ENCODE peak calls at places on chromosomes 5 and 9, in nine cellular contexts. R, N, B, P, H, X, L, D and Z are unnamed samples.

GRCh38 chr5:117379521-117379920 is 804.9 kb upstream of the SEMA6A start:
- DNase-seq in B (no peak), L (no peak), P (no peak), N (no peak), H (no peak), R (no peak), X (no peak), D (no peak), Z (no peak)

GRCh38 chr5:54589786-54590185 is 72.2 kb downstream of the SNX18 start:
- DNase-seq in D (no peak), H (no peak), R (no peak), P (no peak), B (peak), L (no peak), X (no peak), N (no peak), Z (no peak)

GRCh38 chr5:131475416-131476045 is 159.5 kb downstream of the RAPGEF6 start:
- DNase-seq in X (no peak), D (no peak), P (no peak), H (no peak), N (peak), L (no peak), B (no peak), R (no peak), Z (no peak)

GRCh38 chr9:71909887-71910601 is 949 bp downstream of the ABHD17B start:
- DNase-seq in L (peak), D (peak), B (peak), P (peak), H (peak), N (peak), R (peak), X (peak), Z (peak)

GRCh38 chr9:21777701-21778100 is 24.7 kb upstream of the MTAP start:
- DNase-seq in P (no peak), L (no peak), B (peak), R (no peak), N (peak), D (no peak), H (no peak), X (no peak), Z (no peak)

GRCh38 chr9:134735441-134736175 is 94.0 kb downstream of the COL5A1 start:
- DNase-seq in H (peak), X (peak), P (peak), R (peak), N (no peak), B (no peak), L (peak), D (no peak), Z (no peak)

GRCh38 chr9:306907-307306 is 92.2 kb downstream of the DOCK8 start:
- DNase-seq in B (peak), N (no peak), X (no peak), D (no peak), L (no peak), R (peak), H (no peak), P (peak), Z (no peak)

GRCh38 chr9:5643005-5643624 is 14.2 kb downstream of the RIC1 start:
- DNase-seq in B (no peak), D (no peak), R (no peak), X (no peak), L (no peak), N (peak), P (no peak), H (no peak), Z (no peak)

GRCh38 chr9:111896942-111897830 is 572 bp downstream of the UGCG start:
- DNase-seq in R (no peak), L (peak), X (peak), B (no peak), N (no peak), P (no peak), H (peak), D (peak), Z (peak)

GRCh38 chr5:173248481-173248880 is 13.5 kb upstream of the NKX2-5 start:
- DNase-seq in N (no peak), P (no peak), R (no peak), H (no peak), L (no peak), X (no peak), B (no peak), D (no peak), Z (no peak)

GRCh38 chr5:173245319-173246134 is 10.5 kb upstream of the NKX2-5 start:
- DNase-seq in L (peak), N (no peak), X (no peak), R (no peak), P (peak), D (peak), H (no peak), B (peak), Z (no peak)

GRCh38 chr5:173246135-173246495 is 11.1 kb upstream of the NKX2-5 start:
- DNase-seq in R (no peak), B (no peak), D (peak), P (no peak), H (no peak), N (no peak), L (no peak), X (no peak), Z (no peak)

GRCh38 chr5:173247504-173247903 is 12.5 kb upstream of the NKX2-5 start:
- DNase-seq in D (peak), B (no peak), P (no peak), N (no peak), H (no peak), L (no peak), R (no peak), X (no peak), Z (no peak)

GRCh38 chr5:173247050-173247449 is 12.0 kb upstream of the NKX2-5 start:
- DNase-seq in X (no peak), N (no peak), B (no peak), R (no peak), H (no peak), P (no peak), L (no peak), D (no peak), Z (no peak)
- H3K27ac ChIP-seq in X (no peak), N (no peak), B (no peak), R (no peak), H (no peak), P (no peak), L (peak), D (no peak), Z (no peak)

GRCh38 chr5:169721771-169722170 is 84.7 kb downstream of the DOCK2 start:
- DNase-seq in N (no peak), X (no peak), B (no peak), R (no peak), P (no peak), H (no peak), D (no peak), L (no peak), Z (no peak)

GRCh38 chr5:169728418-169728817 is 91.3 kb downstream of the DOCK2 start:
- DNase-seq in R (no peak), H (peak), B (no peak), P (no peak), N (no peak), L (no peak), X (no peak), D (no peak), Z (no peak)

GRCh38 chr5:169723103-169723831 is 86.2 kb downstream of the DOCK2 start:
- DNase-seq in L (no peak), R (no peak), N (no peak), H (no peak), P (no peak), X (no peak), B (no peak), D (no peak), Z (no peak)

GRCh38 chr5:169719360-169720314 is 82.6 kb downstream of the DOCK2 start:
- DNase-seq in P (no peak), B (no peak), N (no peak), X (no peak), D (no peak), H (no peak), L (no peak), R (no peak), Z (no peak)

DNA sequence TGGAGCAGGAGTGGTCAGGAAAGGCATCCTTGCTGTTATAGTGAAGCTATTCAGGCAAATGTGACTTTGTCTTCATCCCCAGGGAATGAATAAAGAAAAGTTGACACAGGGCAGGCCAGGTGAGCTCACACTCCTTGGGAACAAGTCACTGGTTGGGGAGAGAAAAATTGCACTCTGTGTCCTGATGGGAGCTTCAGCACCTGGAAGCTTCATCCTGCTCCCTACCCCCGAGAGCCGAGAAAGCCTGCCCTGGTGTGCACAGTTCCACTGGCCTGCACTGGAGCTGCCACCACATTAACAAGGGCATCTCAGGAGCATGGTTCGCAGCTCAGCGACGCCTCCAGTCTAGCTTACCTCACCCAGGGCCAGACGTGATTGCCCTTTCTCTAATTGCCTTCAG is 87.2 kb downstream of the DOCK2 start:
- DNase-seq in R (no peak), D (no peak), X (no peak), H (no peak), P (no peak), L (no peak), N (no peak), B (no peak), Z (no peak)
- H3K27ac ChIP-seq in R (no peak), D (no peak), X (no peak), H (no peak), P (no peak), L (no peak), N (no peak), B (no peak), Z (no peak)

DNA sequence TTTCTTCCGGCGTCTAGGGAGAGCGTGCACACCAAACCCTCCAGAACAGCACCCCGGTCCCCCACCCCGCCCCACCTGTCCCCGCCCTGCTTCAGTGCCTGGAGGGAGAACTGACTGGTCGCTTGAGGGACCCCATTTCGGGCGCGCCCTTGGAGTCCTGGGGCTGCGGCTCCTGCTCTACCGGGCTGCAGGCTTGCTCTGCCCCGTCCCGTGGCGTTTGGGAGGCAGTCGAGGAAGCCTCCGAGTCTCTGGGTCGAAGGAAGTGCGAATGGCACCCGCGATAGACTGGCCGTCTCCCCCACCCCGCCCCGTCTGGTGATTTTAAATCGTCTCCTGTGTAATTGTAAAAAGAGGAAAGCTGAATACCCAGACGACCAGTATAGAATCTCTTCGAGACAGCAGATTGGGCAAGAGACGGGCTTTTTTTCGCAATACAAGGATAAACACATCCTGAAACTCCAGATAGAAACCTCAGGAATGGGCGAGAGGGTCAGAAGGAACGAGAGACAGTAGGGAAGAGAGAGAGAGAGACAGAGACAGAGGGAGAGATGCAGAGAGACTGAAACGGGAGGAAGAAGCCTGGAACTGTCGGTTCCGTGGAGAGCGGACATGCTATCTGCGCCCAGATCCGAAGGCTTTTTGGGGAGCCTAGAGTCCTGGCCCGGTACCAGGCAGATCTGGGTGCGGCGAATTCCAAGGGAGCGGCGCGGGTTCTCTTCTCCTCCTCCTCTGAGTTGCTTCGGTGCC is 9.9 kb downstream of the PRDM6 start:
- DNase-seq in R (no peak), P (peak), N (no peak), B (peak), X (peak), D (no peak), L (no peak), H (peak), Z (peak)
- H3K27ac ChIP-seq in R (no peak), P (no peak), N (no peak), B (no peak), X (no peak), D (no peak), L (no peak), H (peak), Z (no peak)

GRCh38 chr5:150177721-150178120 is 11.1 kb downstream of the CDX1 start:
- DNase-seq in X (no peak), D (no peak), H (no peak), R (no peak), N (no peak), P (no peak), B (no peak), L (no peak), Z (no peak)
- H3K27ac ChIP-seq in X (no peak), D (no peak), H (no peak), R (no peak), N (no peak), P (no peak), B (no peak), L (no peak), Z (no peak)

DNA sequence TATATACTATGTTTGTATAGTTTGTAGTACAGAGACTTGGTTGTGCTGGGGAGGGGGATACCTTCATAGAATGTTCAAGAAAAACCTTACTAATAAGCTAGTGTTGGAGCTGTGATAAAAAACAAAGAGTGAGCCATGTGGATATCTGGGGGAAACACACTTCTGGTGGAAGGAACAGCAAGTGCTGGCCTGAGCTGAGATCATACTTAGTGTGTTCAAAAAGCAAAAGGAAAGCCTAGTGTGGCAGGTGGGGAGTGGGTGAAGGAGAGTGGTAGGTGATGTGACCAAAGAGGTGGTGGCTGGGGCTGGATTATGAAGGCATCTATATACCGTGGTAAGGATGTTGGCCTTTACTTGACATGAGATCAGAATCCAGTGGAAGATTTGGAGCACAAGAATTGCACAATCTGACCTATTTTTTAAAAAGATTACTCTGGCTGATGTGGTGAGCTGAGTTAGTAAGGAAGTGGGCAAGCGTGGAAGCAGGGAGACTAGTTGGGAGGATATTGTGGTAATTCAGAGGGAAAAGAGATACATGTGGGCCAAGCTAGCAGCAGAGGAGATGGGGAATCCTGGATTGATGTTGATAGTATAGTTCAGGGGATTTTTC is 26.6 kb downstream of the PALM2AKAP2 start:
- DNase-seq in D (no peak), L (no peak), B (no peak), N (peak), H (no peak), X (no peak), P (no peak), R (no peak), Z (no peak)
- H3K27ac ChIP-seq in D (peak), L (peak), B (no peak), N (no peak), H (no peak), X (no peak), P (no peak), R (peak), Z (no peak)

GRCh38 chr5:89351975-89352374 is 469.0 kb upstream of the MEF2C start:
- DNase-seq in H (no peak), B (no peak), R (no peak), P (no peak), X (no peak), D (no peak), N (peak), L (no peak), Z (no peak)

GRCh38 chr5:89350684-89351083 is 467.7 kb upstream of the MEF2C start:
- DNase-seq in L (no peak), H (no peak), P (no peak), X (no peak), N (no peak), R (no peak), D (no peak), B (no peak), Z (no peak)

GRCh38 chr5:89353837-89354551 is 471.0 kb upstream of the MEF2C start:
- DNase-seq in H (no peak), X (no peak), L (no peak), D (no peak), B (peak), N (no peak), P (no peak), R (no peak), Z (no peak)

GRCh38 chr5:89346573-89346972 is 463.6 kb upstream of the MEF2C start:
- DNase-seq in H (no peak), R (no peak), N (peak), L (no peak), X (no peak), B (no peak), D (no peak), P (no peak), Z (no peak)

DNA sequence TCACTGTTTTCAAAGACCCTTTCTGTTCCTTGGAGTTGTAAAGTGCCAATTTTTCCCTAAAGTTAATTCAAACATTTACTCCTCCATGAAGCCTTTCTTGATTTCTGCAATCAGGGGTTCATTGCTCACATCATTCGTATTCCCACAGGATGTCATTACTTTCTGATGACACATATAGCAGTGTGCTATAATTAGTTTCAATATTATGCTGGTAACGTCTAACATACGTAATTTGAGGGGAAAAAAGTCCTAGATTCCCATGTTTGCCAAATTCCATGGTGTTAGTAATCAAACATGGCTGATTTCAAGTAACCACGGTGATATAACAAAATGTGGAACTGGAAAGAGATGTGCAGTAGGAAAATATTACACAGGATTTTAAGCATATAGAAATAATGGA is 468.2 kb upstream of the MEF2C start:
- DNase-seq in L (no peak), X (no peak), D (no peak), N (peak), H (no peak), B (no peak), R (no peak), P (no peak), Z (no peak)
- H3K27ac ChIP-seq in L (no peak), X (no peak), D (no peak), N (no peak), H (no peak), B (no peak), R (no peak), P (no peak), Z (no peak)

GRCh38 chr5:101473483-101473882 is 570.4 kb upstream of the ST8SIA4 start:
- DNase-seq in B (no peak), L (no peak), R (no peak), N (peak), H (no peak), D (no peak), X (no peak), P (no peak), Z (no peak)
- H3K27ac ChIP-seq in B (no peak), L (no peak), R (no peak), N (no peak), H (no peak), D (no peak), X (no peak), P (no peak), Z (no peak)

GRCh38 chr9:121122450-121123032 is 47.8 kb downstream of the CNTRL start:
- DNase-seq in H (no peak), B (no peak), R (no peak), P (no peak), L (no peak), D (no peak), X (no peak), N (no peak), Z (no peak)
- H3K27ac ChIP-seq in H (peak), B (no peak), R (peak), P (no peak), L (no peak), D (no peak), X (no peak), N (no peak), Z (peak)